ENCODE peak calls at places on chromosomes 6 and 20, in seven cellular contexts. R is ovary, T is WERI-Rb-1, M is Panc1, W is SJSA1, B is cardiac muscle cell, J is lung. D is an unnamed sample. For H3K27me3, the result is how much of the 10 kb centered on the place peaks cover.

GRCh38 chr6:136598048-136598447 is 47.8 kb upstream of the MAP7 start:
- DNase-seq in R (no peak), T (no peak), M (no peak), W (no peak), B (no peak), J (no peak), D (no peak)

GRCh38 chr6:35343092-35343834 is 905 bp downstream of the PPARD start:
- DNase-seq in R (peak), T (no peak), M (no peak), W (peak), B (peak), J (peak), D (no peak)

GRCh38 chr6:3265671-3266070 is 6.9 kb downstream of the PSMG4 start:
- DNase-seq in R (peak), T (no peak), M (no peak), W (no peak), B (no peak), J (no peak), D (no peak)

GRCh38 chr6:16136536-16137450 is 7.9 kb downstream of the MYLIP start:
- DNase-seq in R (no peak), T (no peak), M (no peak), W (peak), B (peak), J (no peak), D (no peak)

GRCh38 chr6:11366934-11367637 is 134.6 kb upstream of the NEDD9 start:
- DNase-seq in R (no peak), T (no peak), M (no peak), W (peak), B (peak), J (no peak), D (no peak)

GRCh38 chr20:18103497-18103896 is 34.2 kb upstream of the KAT14 start:
- DNase-seq in R (no peak), T (no peak), M (no peak), W (no peak), B (no peak), J (no peak), D (no peak)

GRCh38 chr6:37474316-37474715 is 25.4 kb downstream of the CCDC167 start:
- DNase-seq in R (no peak), T (no peak), M (no peak), W (no peak), B (no peak), J (no peak), D (no peak)

GRCh38 chr6:2534406-2535139 is 216.1 kb downstream of the MYLK4 start:
- DNase-seq in R (no peak), T (no peak), M (no peak), W (no peak), B (peak), J (no peak), D (no peak)

GRCh38 chr6:42704251-42704936 is 18.0 kb downstream of the PRPH2 start:
- DNase-seq in R (peak), T (no peak), M (no peak), W (no peak), B (peak), J (no peak), D (no peak)

GRCh38 chr6:157462956-157463742 is 82.2 kb downstream of the ZDHHC14 start:
- DNase-seq in R (no peak), T (no peak), M (no peak), W (no peak), B (no peak), J (no peak), D (peak)

GRCh38 chr6:51450248-51450957 is 631.7 kb downstream of the TFAP2B start:
- DNase-seq in R (no peak), T (no peak), M (no peak), W (no peak), B (no peak), J (no peak), D (no peak)

GRCh38 chr6:157715766-157716171 is 107.3 kb upstream of the SNX9 start:
- DNase-seq in R (peak), T (no peak), M (no peak), W (no peak), B (peak), J (peak), D (no peak)

GRCh38 chr6:32637219-32637880 is at the start of gene HLA-DQA1:
- DNase-seq in R (no peak), T (no peak), M (no peak), W (no peak), B (peak), J (no peak), D (no peak)

GRCh38 chr20:16222859-16223411 is 350.3 kb downstream of the KIF16B start:
- DNase-seq in R (no peak), T (no peak), M (no peak), W (peak), B (no peak), J (no peak), D (no peak)

GRCh38 chr20:3846740-3847418 is at the start of gene MAVS:
- DNase-seq in R (peak), T (peak), M (no peak), W (peak), B (peak), J (peak), D (peak)

GRCh38 chr6:101776919-101777350 is 383.4 kb downstream of the GRIK2 start:
- DNase-seq in R (no peak), T (no peak), M (no peak), W (no peak), B (no peak), J (no peak), D (no peak)

GRCh38 chr6:112480551-112480950 is 133.4 kb downstream of the RFPL4B start:
- DNase-seq in R (no peak), T (no peak), M (no peak), W (no peak), B (peak), J (no peak), D (no peak)

DNA sequence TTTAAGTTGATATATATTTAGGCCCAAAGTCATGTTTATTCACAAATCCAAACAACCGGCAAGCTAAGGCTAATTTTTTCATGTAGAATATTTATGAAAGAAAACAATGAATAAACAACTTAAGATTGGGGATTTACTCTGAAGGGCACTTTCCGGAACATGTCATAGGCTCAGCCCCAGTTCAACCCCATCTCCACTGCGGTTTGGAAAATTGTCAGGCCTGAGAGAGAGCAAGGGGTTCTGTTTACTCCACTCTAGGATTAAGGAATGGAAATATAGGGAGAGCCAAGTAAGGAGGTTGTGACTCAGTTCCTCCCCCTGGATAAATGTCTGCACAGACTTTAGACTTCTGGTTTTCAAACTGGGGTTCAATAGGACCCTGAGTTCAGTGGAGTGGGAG is 18.2 kb downstream of the RPS6KA2 start:
- DNase-seq in R (no peak), T (no peak), M (no peak), W (no peak), B (no peak), J (no peak), D (no peak)
- H3K27me3 ChIP-seq in R (under half), T (under half), M (under half), W (under half), B (under half), J (under half), D (under half)

DNA sequence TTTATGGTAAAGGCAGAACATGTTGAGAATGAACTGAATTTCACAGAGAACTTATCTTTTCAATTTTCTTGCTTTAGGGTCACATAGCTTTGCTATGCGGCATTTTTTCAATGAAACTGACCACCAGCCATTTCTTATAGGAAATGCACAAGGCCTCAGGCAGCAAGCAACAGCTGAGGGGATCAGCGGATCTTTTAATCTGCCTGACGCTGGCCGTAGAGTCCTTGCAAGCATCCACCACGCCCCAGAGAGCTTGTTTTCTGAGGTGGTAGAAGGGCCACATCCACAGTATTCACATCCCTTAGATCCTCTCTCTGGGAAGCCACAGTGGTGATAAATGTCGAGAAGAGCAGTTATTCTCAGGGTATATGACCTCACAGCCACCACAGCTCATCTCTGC is 34.3 kb downstream of the FLRT3 start:
- DNase-seq in R (no peak), T (peak), M (no peak), W (no peak), B (no peak), J (no peak), D (no peak)
- H3K4me3 ChIP-seq in R (no peak), T (no peak), M (no peak), W (no peak), B (no peak), J (no peak), D (no peak)

GRCh38 chr20:32021091-32021490 is 10.9 kb downstream of the CCM2L start:
- DNase-seq in R (no peak), T (no peak), M (no peak), W (no peak), B (no peak), J (no peak), D (no peak)
- H3K27me3 ChIP-seq in R (under half), T (under half), M (under half), W (under half), B (under half), J (under half), D (under half)

GRCh38 chr6:115770851-115771250 is 289.8 kb downstream of the FRK start:
- DNase-seq in R (no peak), T (no peak), M (no peak), W (no peak), B (no peak), J (no peak), D (no peak)
- H3K4me3 ChIP-seq in R (no peak), T (no peak), M (no peak), W (no peak), B (no peak), J (no peak), D (no peak)